ENCODE peak calls at places on chromosomes 7 and 10, in eight cellular contexts. One of them, this sample, is unnamed. For H3K9me3, the result is how much of the 10 kb centered on the place peaks cover.

GRCh38 chr10:34292178-34292565 is 522.9 kb downstream of the PARD3 start:
- DNase-seq in hepatocyte: no peak
- DNase-seq in neural progenitor cell: no peak
- DNase-seq in Panc1: no peak
- DNase-seq in uterus: no peak
- DNase-seq in cardiac muscle cell: peak
- DNase-seq in right cardiac atrium: no peak
- DNase-seq in iPS DF 6.9: no peak
- DNase-seq in this sample: no peak

GRCh38 chr7:152902054-152902453 is 142.5 kb downstream of the ACTR3B start:
- DNase-seq in hepatocyte: no peak
- DNase-seq in neural progenitor cell: no peak
- DNase-seq in Panc1: no peak
- DNase-seq in uterus: no peak
- DNase-seq in cardiac muscle cell: no peak
- DNase-seq in right cardiac atrium: no peak
- DNase-seq in iPS DF 6.9: no peak
- DNase-seq in this sample: no peak

GRCh38 chr7:2592375-2592865 is 33.6 kb downstream of the IQCE start:
- DNase-seq in hepatocyte: no peak
- DNase-seq in neural progenitor cell: no peak
- DNase-seq in Panc1: no peak
- DNase-seq in uterus: no peak
- DNase-seq in cardiac muscle cell: no peak
- DNase-seq in right cardiac atrium: no peak
- DNase-seq in iPS DF 6.9: no peak
- DNase-seq in this sample: no peak

GRCh38 chr10:97943294-97943693 is 87.1 kb downstream of the CRTAC1 start:
- DNase-seq in hepatocyte: no peak
- DNase-seq in neural progenitor cell: no peak
- DNase-seq in Panc1: no peak
- DNase-seq in uterus: no peak
- DNase-seq in cardiac muscle cell: no peak
- DNase-seq in right cardiac atrium: no peak
- DNase-seq in iPS DF 6.9: no peak
- DNase-seq in this sample: no peak

GRCh38 chr10:110946496-110946895 is 27.1 kb downstream of the SHOC2 start:
- DNase-seq in hepatocyte: no peak
- DNase-seq in neural progenitor cell: no peak
- DNase-seq in Panc1: no peak
- DNase-seq in uterus: no peak
- DNase-seq in cardiac muscle cell: no peak
- DNase-seq in right cardiac atrium: no peak
- DNase-seq in iPS DF 6.9: no peak
- DNase-seq in this sample: no peak

GRCh38 chr7:82542665-82543064 is 99.1 kb upstream of the CACNA2D1 start:
- DNase-seq in hepatocyte: no peak
- DNase-seq in neural progenitor cell: no peak
- DNase-seq in Panc1: no peak
- DNase-seq in uterus: no peak
- DNase-seq in cardiac muscle cell: peak
- DNase-seq in right cardiac atrium: no peak
- DNase-seq in iPS DF 6.9: no peak
- DNase-seq in this sample: no peak

GRCh38 chr7:79352323-79352722 is 101.1 kb downstream of the MAGI2 start:
- DNase-seq in hepatocyte: no peak
- DNase-seq in neural progenitor cell: no peak
- DNase-seq in Panc1: no peak
- DNase-seq in uterus: no peak
- DNase-seq in cardiac muscle cell: no peak
- DNase-seq in right cardiac atrium: no peak
- DNase-seq in iPS DF 6.9: no peak
- DNase-seq in this sample: no peak

GRCh38 chr7:94244760-94245159 is 149.9 kb upstream of the COL1A2 start:
- DNase-seq in hepatocyte: no peak
- DNase-seq in neural progenitor cell: no peak
- DNase-seq in Panc1: no peak
- DNase-seq in uterus: no peak
- DNase-seq in cardiac muscle cell: no peak
- DNase-seq in right cardiac atrium: no peak
- DNase-seq in iPS DF 6.9: no peak
- DNase-seq in this sample: no peak

GRCh38 chr10:48518412-48518811 is 86.5 kb downstream of the ARHGAP22 start:
- DNase-seq in hepatocyte: no peak
- DNase-seq in neural progenitor cell: no peak
- DNase-seq in Panc1: no peak
- DNase-seq in uterus: no peak
- DNase-seq in cardiac muscle cell: no peak
- DNase-seq in right cardiac atrium: no peak
- DNase-seq in iPS DF 6.9: no peak
- DNase-seq in this sample: no peak

GRCh38 chr10:12873172-12873571 is 128.3 kb downstream of the CCDC3 start:
- DNase-seq in hepatocyte: no peak
- DNase-seq in neural progenitor cell: no peak
- DNase-seq in Panc1: no peak
- DNase-seq in uterus: no peak
- DNase-seq in cardiac muscle cell: no peak
- DNase-seq in right cardiac atrium: no peak
- DNase-seq in iPS DF 6.9: no peak
- DNase-seq in this sample: no peak

GRCh38 chr10:83648184-83648583 is 491.1 kb upstream of the GHITM start:
- DNase-seq in hepatocyte: no peak
- DNase-seq in neural progenitor cell: no peak
- DNase-seq in Panc1: no peak
- DNase-seq in uterus: no peak
- DNase-seq in cardiac muscle cell: no peak
- DNase-seq in right cardiac atrium: no peak
- DNase-seq in iPS DF 6.9: no peak
- DNase-seq in this sample: no peak

GRCh38 chr10:133275683-133276092 is 980 bp downstream of the ADAM8 start:
- DNase-seq in hepatocyte: no peak
- DNase-seq in neural progenitor cell: no peak
- DNase-seq in Panc1: no peak
- DNase-seq in uterus: no peak
- DNase-seq in cardiac muscle cell: no peak
- DNase-seq in right cardiac atrium: no peak
- DNase-seq in iPS DF 6.9: no peak
- DNase-seq in this sample: no peak

GRCh38 chr7:105454058-105454739 is 65.5 kb upstream of the SRPK2 start:
- DNase-seq in hepatocyte: no peak
- DNase-seq in neural progenitor cell: no peak
- DNase-seq in Panc1: no peak
- DNase-seq in uterus: no peak
- DNase-seq in cardiac muscle cell: peak
- DNase-seq in right cardiac atrium: no peak
- DNase-seq in iPS DF 6.9: no peak
- DNase-seq in this sample: peak

GRCh38 chr7:142867398-142868187 is 12.7 kb downstream of the EPHB6 start:
- DNase-seq in hepatocyte: no peak
- DNase-seq in neural progenitor cell: no peak
- DNase-seq in Panc1: no peak
- DNase-seq in uterus: no peak
- DNase-seq in cardiac muscle cell: no peak
- DNase-seq in right cardiac atrium: no peak
- DNase-seq in iPS DF 6.9: no peak
- DNase-seq in this sample: no peak

GRCh38 chr7:137590686-137591255 is 247.2 kb upstream of the PTN start:
- DNase-seq in hepatocyte: no peak
- DNase-seq in neural progenitor cell: peak
- DNase-seq in Panc1: no peak
- DNase-seq in uterus: no peak
- DNase-seq in cardiac muscle cell: no peak
- DNase-seq in right cardiac atrium: no peak
- DNase-seq in iPS DF 6.9: no peak
- DNase-seq in this sample: no peak

DNA sequence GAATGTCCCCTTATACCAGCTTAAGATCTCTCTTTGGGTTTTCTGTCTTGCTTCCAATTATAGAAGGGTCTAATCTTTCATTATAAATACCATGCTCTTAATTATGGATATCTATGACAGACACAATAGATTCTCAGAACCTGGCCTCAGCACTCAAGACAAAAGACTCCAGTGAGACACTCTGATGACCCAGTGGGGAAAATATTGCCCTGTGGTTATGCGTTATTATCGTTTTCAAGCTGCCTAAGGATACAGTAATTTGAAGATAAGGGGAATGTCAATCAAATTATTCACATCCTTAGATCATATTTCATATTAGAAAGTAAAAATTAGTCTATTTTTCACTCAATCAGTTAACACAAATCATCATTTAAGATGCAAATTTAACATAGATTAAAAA is 748.8 kb downstream of the XPNPEP1 start:
- DNase-seq in hepatocyte: no peak
- DNase-seq in neural progenitor cell: no peak
- DNase-seq in Panc1: no peak
- DNase-seq in uterus: no peak
- DNase-seq in cardiac muscle cell: no peak
- DNase-seq in right cardiac atrium: no peak
- DNase-seq in iPS DF 6.9: no peak
- DNase-seq in this sample: no peak
- H3K9me3 ChIP-seq in hepatocyte: under half
- H3K9me3 ChIP-seq in neural progenitor cell: under half
- H3K9me3 ChIP-seq in Panc1: under half
- H3K9me3 ChIP-seq in uterus: under half
- H3K9me3 ChIP-seq in cardiac muscle cell: under half
- H3K9me3 ChIP-seq in right cardiac atrium: under half
- H3K9me3 ChIP-seq in iPS DF 6.9: under half
- H3K9me3 ChIP-seq in this sample: under half

GRCh38 chr7:68998136-68998535 is 600.1 kb upstream of the AUTS2 start:
- DNase-seq in hepatocyte: no peak
- DNase-seq in neural progenitor cell: no peak
- DNase-seq in Panc1: no peak
- DNase-seq in uterus: no peak
- DNase-seq in cardiac muscle cell: no peak
- DNase-seq in right cardiac atrium: no peak
- DNase-seq in iPS DF 6.9: no peak
- DNase-seq in this sample: no peak
- H3K9me3 ChIP-seq in hepatocyte: under half
- H3K9me3 ChIP-seq in neural progenitor cell: under half
- H3K9me3 ChIP-seq in Panc1: under half
- H3K9me3 ChIP-seq in uterus: under half
- H3K9me3 ChIP-seq in cardiac muscle cell: under half
- H3K9me3 ChIP-seq in right cardiac atrium: under half
- H3K9me3 ChIP-seq in iPS DF 6.9: under half
- H3K9me3 ChIP-seq in this sample: under half

GRCh38 chr10:131512852-131513251 is 201.3 kb upstream of the TCERG1L start:
- DNase-seq in hepatocyte: no peak
- DNase-seq in neural progenitor cell: no peak
- DNase-seq in Panc1: no peak
- DNase-seq in uterus: no peak
- DNase-seq in cardiac muscle cell: no peak
- DNase-seq in right cardiac atrium: no peak
- DNase-seq in iPS DF 6.9: no peak
- DNase-seq in this sample: no peak

GRCh38 chr10:131511391-131511790 is 199.9 kb upstream of the TCERG1L start:
- DNase-seq in hepatocyte: no peak
- DNase-seq in neural progenitor cell: no peak
- DNase-seq in Panc1: no peak
- DNase-seq in uterus: no peak
- DNase-seq in cardiac muscle cell: no peak
- DNase-seq in right cardiac atrium: no peak
- DNase-seq in iPS DF 6.9: no peak
- DNase-seq in this sample: no peak

GRCh38 chr10:131513445-131513844 is 201.9 kb upstream of the TCERG1L start:
- DNase-seq in hepatocyte: no peak
- DNase-seq in neural progenitor cell: no peak
- DNase-seq in Panc1: no peak
- DNase-seq in uterus: no peak
- DNase-seq in cardiac muscle cell: no peak
- DNase-seq in right cardiac atrium: no peak
- DNase-seq in iPS DF 6.9: no peak
- DNase-seq in this sample: no peak

GRCh38 chr10:131516285-131516684 is 204.8 kb upstream of the TCERG1L start:
- DNase-seq in hepatocyte: no peak
- DNase-seq in neural progenitor cell: no peak
- DNase-seq in Panc1: no peak
- DNase-seq in uterus: no peak
- DNase-seq in cardiac muscle cell: no peak
- DNase-seq in right cardiac atrium: no peak
- DNase-seq in iPS DF 6.9: no peak
- DNase-seq in this sample: no peak

GRCh38 chr10:131514454-131514853 is 202.9 kb upstream of the TCERG1L start:
- DNase-seq in hepatocyte: peak
- DNase-seq in neural progenitor cell: peak
- DNase-seq in Panc1: no peak
- DNase-seq in uterus: no peak
- DNase-seq in cardiac muscle cell: no peak
- DNase-seq in right cardiac atrium: no peak
- DNase-seq in iPS DF 6.9: no peak
- DNase-seq in this sample: no peak
- H3K9me3 ChIP-seq in hepatocyte: under half
- H3K9me3 ChIP-seq in neural progenitor cell: under half
- H3K9me3 ChIP-seq in Panc1: under half
- H3K9me3 ChIP-seq in uterus: under half
- H3K9me3 ChIP-seq in cardiac muscle cell: under half
- H3K9me3 ChIP-seq in right cardiac atrium: under half
- H3K9me3 ChIP-seq in iPS DF 6.9: under half
- H3K9me3 ChIP-seq in this sample: under half

GRCh38 chr7:56537477-56537876 is 421.3 kb upstream of the NUPR2 start:
- DNase-seq in hepatocyte: no peak
- DNase-seq in neural progenitor cell: no peak
- DNase-seq in Panc1: no peak
- DNase-seq in uterus: no peak
- DNase-seq in cardiac muscle cell: no peak
- DNase-seq in right cardiac atrium: no peak
- DNase-seq in iPS DF 6.9: no peak
- DNase-seq in this sample: no peak

GRCh38 chr7:56537952-56538351 is 421.7 kb upstream of the NUPR2 start:
- DNase-seq in hepatocyte: no peak
- DNase-seq in neural progenitor cell: no peak
- DNase-seq in Panc1: no peak
- DNase-seq in uterus: peak
- DNase-seq in cardiac muscle cell: no peak
- DNase-seq in right cardiac atrium: peak
- DNase-seq in iPS DF 6.9: no peak
- DNase-seq in this sample: no peak

DNA sequence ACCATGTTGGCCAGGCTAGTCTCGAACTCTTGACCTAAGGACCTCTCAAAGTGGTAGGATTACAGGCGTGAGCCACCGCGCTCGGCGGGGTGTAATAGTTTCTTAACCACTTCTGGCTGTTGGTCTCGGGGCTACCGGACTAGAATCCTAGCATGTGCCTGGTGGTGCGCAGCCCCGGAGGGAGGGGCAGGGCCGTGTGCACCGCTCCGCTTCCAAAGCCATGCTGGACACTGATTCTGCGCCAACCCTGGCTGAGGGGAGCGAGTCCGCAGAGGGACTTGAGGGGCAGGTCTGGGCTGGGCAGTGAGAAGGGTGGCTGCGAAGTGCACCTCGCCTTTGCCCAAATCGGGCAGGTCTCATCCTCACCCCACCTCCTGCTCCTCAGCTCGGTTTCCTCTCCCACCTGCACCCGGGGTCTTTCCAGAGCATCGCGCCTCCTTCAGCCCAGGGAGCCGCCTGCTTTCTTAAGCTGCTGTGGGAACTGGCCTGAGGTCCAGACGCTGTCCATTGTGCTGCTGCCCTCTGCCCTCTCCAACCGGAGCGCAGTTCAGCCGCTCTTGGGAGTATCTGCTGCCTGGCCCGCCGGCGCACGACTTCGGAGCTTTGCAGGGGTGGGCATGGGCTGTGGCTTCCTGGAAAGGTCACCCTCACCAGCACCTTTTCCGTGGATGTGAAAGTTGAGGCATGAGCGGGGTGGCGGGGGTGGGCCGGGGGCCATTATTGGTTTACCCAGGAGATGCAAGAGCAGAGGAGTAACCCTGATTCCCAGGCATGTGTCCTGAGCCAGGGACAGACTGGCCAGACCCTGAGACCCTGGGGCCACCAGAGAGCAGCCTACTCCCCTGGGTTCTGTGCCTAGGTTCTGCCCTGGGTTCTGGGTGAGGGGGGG is 422.6 kb upstream of the NUPR2 start:
- DNase-seq in hepatocyte: no peak
- DNase-seq in neural progenitor cell: no peak
- DNase-seq in Panc1: no peak
- DNase-seq in uterus: no peak
- DNase-seq in cardiac muscle cell: no peak
- DNase-seq in right cardiac atrium: no peak
- DNase-seq in iPS DF 6.9: no peak
- DNase-seq in this sample: no peak
- H3K9me3 ChIP-seq in hepatocyte: under half
- H3K9me3 ChIP-seq in neural progenitor cell: under half
- H3K9me3 ChIP-seq in Panc1: under half
- H3K9me3 ChIP-seq in uterus: under half
- H3K9me3 ChIP-seq in cardiac muscle cell: under half
- H3K9me3 ChIP-seq in right cardiac atrium: under half
- H3K9me3 ChIP-seq in iPS DF 6.9: under half
- H3K9me3 ChIP-seq in this sample: under half

This sample was measured in SK-N-MC.